ENCODE peak calls at places on chromosomes 11 and 22, in four cellular contexts. F, S, T and N are unnamed samples.

GRCh38 chr11:1200611-1201191 is 22.2 kb upstream of the MUC5B start:
- DNase-seq in F (no peak), S (no peak), T (no peak), N (peak)

GRCh38 chr22:29816128-29816527 is 21.9 kb downstream of the ASCC2 start:
- DNase-seq in F (no peak), S (no peak), T (peak), N (peak)

GRCh38 chr11:61542661-61543060 is 34.1 kb downstream of the LRRC10B start:
- DNase-seq in F (no peak), S (no peak), T (no peak), N (no peak)

GRCh38 chr11:266676-267439 is 11.3 kb upstream of the NLRP6 start:
- DNase-seq in F (no peak), S (no peak), T (peak), N (no peak)

GRCh38 chr11:80844110-80844509 is 1403.3 kb upstream of the TENM4 start:
- DNase-seq in F (no peak), S (no peak), T (no peak), N (no peak)

GRCh38 chr11:65118097-65118837 is 766 bp upstream of the ZNHIT2 start:
- DNase-seq in F (no peak), S (no peak), T (no peak), N (no peak)

GRCh38 chr11:57310630-57311086 is 14.1 kb downstream of the TNKS1BP1 start:
- DNase-seq in F (no peak), S (no peak), T (no peak), N (no peak)

GRCh38 chr22:49976439-49977175 is 16.0 kb downstream of the PIM3 start:
- DNase-seq in F (no peak), S (no peak), T (no peak), N (no peak)

GRCh38 chr11:79087238-79087956 is 353.4 kb downstream of the TENM4 start:
- DNase-seq in F (no peak), S (no peak), T (no peak), N (no peak)

GRCh38 chr11:4375431-4376113 is 7.4 kb upstream of the OR52B4 start:
- DNase-seq in F (no peak), S (no peak), T (no peak), N (no peak)

GRCh38 chr22:36454916-36455570 is 26.4 kb downstream of the TXN2 start:
- DNase-seq in F (no peak), S (peak), T (peak), N (peak)

GRCh38 chr11:123063396-123064267 is 1.7 kb upstream of the HSPA8 start:
- DNase-seq in F (no peak), S (peak), T (peak), N (peak)

GRCh38 chr11:42777776-42778175 is 534.0 kb upstream of the API5 start:
- DNase-seq in F (no peak), S (no peak), T (no peak), N (no peak)

GRCh38 chr22:45742866-45743450 is 71.3 kb downstream of the ATXN10 start:
- DNase-seq in F (peak), S (no peak), T (no peak), N (no peak)

GRCh38 chr22:38032681-38033521 is 24.3 kb upstream of the PICK1 start:
- DNase-seq in F (peak), S (no peak), T (no peak), N (no peak)

GRCh38 chr22:22462813-22463567 is 45.6 kb downstream of the ZNF280B start:
- DNase-seq in F (no peak), S (no peak), T (no peak), N (no peak)

GRCh38 chr11:37370817-37371216 is 772.8 kb upstream of the RAG2 start:
- DNase-seq in F (no peak), S (no peak), T (no peak), N (no peak)

GRCh38 chr11:135075740-135076139 is 663.7 kb upstream of the B3GAT1 start:
- DNase-seq in F (no peak), S (no peak), T (peak), N (peak)

GRCh38 chr22:48169227-48169626 is 1406.8 kb downstream of the TBC1D22A start:
- DNase-seq in F (no peak), S (no peak), T (no peak), N (no peak)

GRCh38 chr11:75536786-75537629 is 11.3 kb upstream of the GDPD5 start:
- DNase-seq in F (no peak), S (no peak), T (no peak), N (no peak)

GRCh38 chr11:93741094-93741881 is at the start of the genes C11orf54 and TAF1D:
- DNase-seq in F (peak), S (peak), T (peak), N (peak)

GRCh38 chr11:96307748-96308133 is 35.3 kb downstream of the MAML2 start:
- DNase-seq in F (peak), S (no peak), T (no peak), N (no peak)

GRCh38 chr11:74543991-74544390 is 48.4 kb upstream of the POLD3 start:
- DNase-seq in F (no peak), S (no peak), T (no peak), N (no peak)

GRCh38 chr11:127862406-127862805 is 725.0 kb downstream of the ETS1 start:
- DNase-seq in F (no peak), S (no peak), T (no peak), N (no peak)

GRCh38 chr11:99162819-99163218 is 142.1 kb downstream of the CNTN5 start:
- DNase-seq in F (no peak), S (no peak), T (no peak), N (no peak)

GRCh38 chr11:67674442-67674871 is at the start of gene ALDH3B2:
- DNase-seq in F (no peak), S (no peak), T (no peak), N (no peak)

GRCh38 chr11:68433541-68433940 is 27.0 kb upstream of the PPP6R3 start:
- DNase-seq in F (no peak), S (no peak), T (no peak), N (no peak)

GRCh38 chr11:134785059-134785458 is 373.0 kb upstream of the B3GAT1 start:
- DNase-seq in F (no peak), S (no peak), T (no peak), N (no peak)

GRCh38 chr11:82981852-82982251 is 80.3 kb downstream of the DDIAS start:
- DNase-seq in F (no peak), S (no peak), T (no peak), N (no peak)

GRCh38 chr22:44309137-44309536 is 3.6 kb downstream of the SHISAL1 start:
- DNase-seq in F (peak), S (no peak), T (peak), N (peak)

GRCh38 chr11:29280452-29280851 is 736.4 kb downstream of the KCNA4 start:
- DNase-seq in F (no peak), S (no peak), T (no peak), N (no peak)